ENCODE peak calls at places on chromosomes 7 and 10, in five cellular contexts. One of them, this sample, is unnamed.

GRCh38 chr10:124598196-124598595 is 136.6 kb downstream of the LHPP start:
- ATAC-seq in A549: no peak
- ATAC-seq in upper lobe of left lung: no peak
- ATAC-seq in HepG2: no peak
- ATAC-seq in K562: no peak
- ATAC-seq in this sample: no peak

GRCh38 chr10:389836-390448 is 254.7 kb downstream of the ZMYND11 start:
- ATAC-seq in A549: no peak
- ATAC-seq in upper lobe of left lung: no peak
- ATAC-seq in HepG2: no peak
- ATAC-seq in K562: no peak
- ATAC-seq in this sample: no peak

GRCh38 chr10:131034451-131034850 is 277.1 kb downstream of the TCERG1L start:
- ATAC-seq in A549: no peak
- ATAC-seq in upper lobe of left lung: no peak
- ATAC-seq in HepG2: no peak
- ATAC-seq in K562: no peak
- ATAC-seq in this sample: no peak

GRCh38 chr10:35422236-35422635 is 85.9 kb downstream of the CCNY start:
- ATAC-seq in A549: no peak
- ATAC-seq in upper lobe of left lung: no peak
- ATAC-seq in HepG2: no peak
- ATAC-seq in K562: peak; percentile 70
- ATAC-seq in this sample: no peak

GRCh38 chr7:156906281-156906680 is 13.3 kb upstream of the LMBR1 start:
- ATAC-seq in A549: no peak
- ATAC-seq in upper lobe of left lung: no peak
- ATAC-seq in HepG2: no peak
- ATAC-seq in K562: no peak
- ATAC-seq in this sample: no peak

GRCh38 chr10:131555406-131555805 is 243.9 kb upstream of the TCERG1L start:
- ATAC-seq in A549: no peak
- ATAC-seq in upper lobe of left lung: no peak
- ATAC-seq in HepG2: no peak
- ATAC-seq in K562: no peak
- ATAC-seq in this sample: no peak

GRCh38 chr10:63697956-63698814 is 177.0 kb downstream of the REEP3 start:
- ATAC-seq in A549: no peak
- ATAC-seq in upper lobe of left lung: no peak
- ATAC-seq in HepG2: no peak
- ATAC-seq in K562: no peak
- ATAC-seq in this sample: no peak

GRCh38 chr10:59432207-59432900 is 70.0 kb upstream of the FAM13C start:
- ATAC-seq in A549: no peak
- ATAC-seq in upper lobe of left lung: no peak
- ATAC-seq in HepG2: no peak
- ATAC-seq in K562: no peak
- ATAC-seq in this sample: no peak

GRCh38 chr10:30645340-30645827 is 15.8 kb upstream of the LYZL2 start:
- ATAC-seq in A549: peak; percentile 73
- ATAC-seq in upper lobe of left lung: peak; percentile 19
- ATAC-seq in HepG2: peak; percentile 92
- ATAC-seq in K562: peak; percentile 69
- ATAC-seq in this sample: peak; percentile 25

GRCh38 chr10:8628351-8628750 is 573.9 kb downstream of the GATA3 start:
- ATAC-seq in A549: no peak
- ATAC-seq in upper lobe of left lung: no peak
- ATAC-seq in HepG2: no peak
- ATAC-seq in K562: no peak
- ATAC-seq in this sample: no peak

GRCh38 chr7:92648082-92648481 is 57.9 kb upstream of the FAM133B start:
- ATAC-seq in A549: no peak
- ATAC-seq in upper lobe of left lung: no peak
- ATAC-seq in HepG2: no peak
- ATAC-seq in K562: no peak
- ATAC-seq in this sample: no peak

GRCh38 chr7:4641667-4642467 is 40.2 kb upstream of the FOXK1 start:
- ATAC-seq in A549: peak; percentile 95
- ATAC-seq in upper lobe of left lung: peak; percentile 97
- ATAC-seq in HepG2: peak; percentile 90
- ATAC-seq in K562: peak; percentile 95
- ATAC-seq in this sample: peak; percentile 96

GRCh38 chr7:91609525-91609924 is 271.0 kb downstream of the MTERF1 start:
- ATAC-seq in A549: no peak
- ATAC-seq in upper lobe of left lung: no peak
- ATAC-seq in HepG2: no peak
- ATAC-seq in K562: no peak
- ATAC-seq in this sample: no peak

GRCh38 chr7:12747687-12748306 is 60.4 kb downstream of the ARL4A start:
- ATAC-seq in A549: no peak
- ATAC-seq in upper lobe of left lung: no peak
- ATAC-seq in HepG2: no peak
- ATAC-seq in K562: peak; percentile 84
- ATAC-seq in this sample: no peak

GRCh38 chr10:30562787-30563186 is 66.8 kb downstream of the LYZL2 start:
- ATAC-seq in A549: no peak
- ATAC-seq in upper lobe of left lung: no peak
- ATAC-seq in HepG2: no peak
- ATAC-seq in K562: no peak
- ATAC-seq in this sample: no peak

GRCh38 chr7:41796331-41796730 is 93.4 kb upstream of the INHBA start:
- ATAC-seq in A549: no peak
- ATAC-seq in upper lobe of left lung: no peak
- ATAC-seq in HepG2: no peak
- ATAC-seq in K562: no peak
- ATAC-seq in this sample: no peak

GRCh38 chr7:152911904-152912303 is 152.4 kb downstream of the ACTR3B start:
- ATAC-seq in A549: no peak
- ATAC-seq in upper lobe of left lung: peak; percentile 34
- ATAC-seq in HepG2: no peak
- ATAC-seq in K562: peak; percentile 35
- ATAC-seq in this sample: no peak

GRCh38 chr10:92475357-92475868 is 98.5 kb downstream of the IDE start:
- ATAC-seq in A549: no peak
- ATAC-seq in upper lobe of left lung: no peak
- ATAC-seq in HepG2: no peak
- ATAC-seq in K562: no peak
- ATAC-seq in this sample: no peak

GRCh38 chr7:25586513-25586912 is 358.2 kb upstream of the NPVF start:
- ATAC-seq in A549: no peak
- ATAC-seq in upper lobe of left lung: no peak
- ATAC-seq in HepG2: no peak
- ATAC-seq in K562: no peak
- ATAC-seq in this sample: no peak

GRCh38 chr10:89937494-89937893 is 236.1 kb downstream of the KIF20B start:
- ATAC-seq in A549: no peak
- ATAC-seq in upper lobe of left lung: no peak
- ATAC-seq in HepG2: no peak
- ATAC-seq in K562: no peak
- ATAC-seq in this sample: no peak

DNA sequence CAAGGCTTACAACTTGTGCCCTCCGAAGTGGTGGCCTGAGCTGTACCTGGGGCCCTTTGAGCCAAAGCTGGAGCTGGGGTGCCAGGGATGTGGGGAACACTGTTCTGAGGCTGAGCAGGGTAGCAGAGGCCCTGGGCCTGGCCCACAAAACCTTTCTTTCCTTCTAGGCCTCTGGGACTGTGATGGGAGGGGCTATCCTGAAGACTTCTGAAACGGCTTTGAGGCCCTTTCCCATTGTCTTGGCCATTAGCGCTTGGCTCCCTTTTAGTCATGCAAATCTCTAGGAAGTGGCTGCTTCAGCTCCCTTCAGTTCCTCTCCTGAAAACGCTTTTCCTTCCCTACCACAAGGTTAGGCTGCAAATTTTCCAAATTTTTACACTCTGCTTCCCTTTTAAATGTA is 16.8 kb upstream of the CRYGN start:
- ATAC-seq in A549: no peak
- ATAC-seq in upper lobe of left lung: no peak
- ATAC-seq in HepG2: no peak
- ATAC-seq in K562: no peak
- ATAC-seq in this sample: no peak
- H3K4me1 ChIP-seq in A549: peaks cover 23% of the 10 kb centered on the region
- H3K4me1 ChIP-seq in upper lobe of left lung: peaks cover 16% of the 10 kb centered on the region
- H3K4me1 ChIP-seq in HepG2: peaks cover 19% of the 10 kb centered on the region
- H3K4me1 ChIP-seq in K562: peaks cover 16% of the 10 kb centered on the region
- H3K4me1 ChIP-seq in this sample: no peaks in the 10 kb centered on the region

DNA sequence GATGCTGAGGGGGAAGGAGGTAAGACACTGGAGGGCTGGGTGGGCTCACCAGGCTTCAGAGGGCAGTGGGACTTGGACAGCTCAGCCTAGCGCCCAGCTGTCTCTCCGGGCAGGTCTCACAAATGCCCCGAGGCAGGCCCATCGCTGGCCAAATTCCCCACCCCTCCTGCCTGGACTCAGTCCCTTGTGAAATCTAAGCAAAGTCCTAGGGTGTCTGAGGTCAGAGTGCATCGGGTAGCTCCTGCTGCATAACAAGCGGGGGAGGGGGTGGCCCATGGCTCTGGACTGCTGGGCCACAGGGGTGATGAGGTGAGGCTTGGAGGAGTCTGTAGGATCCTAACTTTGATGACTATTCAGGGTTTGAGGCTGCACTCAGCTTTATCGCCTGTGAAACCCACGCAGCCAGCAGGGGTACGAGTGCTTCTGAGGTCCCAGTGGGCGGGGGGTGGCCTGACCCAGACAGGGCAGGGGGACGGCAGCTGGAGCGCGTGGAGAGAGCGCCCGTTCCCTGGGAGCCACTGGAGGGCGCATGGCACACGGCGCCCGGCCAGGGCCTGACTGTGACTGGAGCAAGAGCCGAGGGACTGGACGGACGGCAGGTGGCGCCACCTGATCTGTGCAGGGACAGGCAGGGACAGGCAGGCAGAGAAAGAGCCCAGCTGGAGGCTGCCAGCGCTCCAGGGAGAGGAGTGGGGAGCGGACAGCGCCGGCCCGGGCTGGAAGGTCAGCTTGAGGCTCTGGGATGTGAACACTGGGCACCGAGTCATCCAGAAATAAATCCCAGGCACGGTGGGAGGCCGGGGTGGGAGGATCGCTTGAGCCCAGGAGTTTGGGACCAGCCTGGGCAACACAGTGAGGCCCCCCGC is 10.0 kb downstream of the CYP2W1 start:
- ATAC-seq in A549: peak; percentile 91
- ATAC-seq in upper lobe of left lung: peak; percentile 97
- ATAC-seq in HepG2: peak; percentile 82
- ATAC-seq in K562: peak; percentile 97
- ATAC-seq in this sample: peak; percentile 96
- TF ChIP-seq EP300 in A549: no peak
- TF ChIP-seq EP300 in upper lobe of left lung: no peak
- TF ChIP-seq EP300 in HepG2: peak; percentile 60
- TF ChIP-seq EP300 in K562: peak; percentile 20
- TF ChIP-seq EP300 in this sample: no peak

GRCh38 chr7:47313564-47313963 is 268.3 kb downstream of the TNS3 start:
- ATAC-seq in A549: no peak
- ATAC-seq in upper lobe of left lung: no peak
- ATAC-seq in HepG2: no peak
- ATAC-seq in K562: no peak
- ATAC-seq in this sample: no peak

GRCh38 chr7:47311891-47312290 is 270.0 kb downstream of the TNS3 start:
- ATAC-seq in A549: no peak
- ATAC-seq in upper lobe of left lung: no peak
- ATAC-seq in HepG2: no peak
- ATAC-seq in K562: no peak
- ATAC-seq in this sample: no peak

GRCh38 chr7:47317537-47317936 is 264.4 kb downstream of the TNS3 start:
- ATAC-seq in A549: no peak
- ATAC-seq in upper lobe of left lung: no peak
- ATAC-seq in HepG2: no peak
- ATAC-seq in K562: no peak
- ATAC-seq in this sample: no peak

GRCh38 chr7:47314248-47314647 is 267.7 kb downstream of the TNS3 start:
- ATAC-seq in A549: peak; percentile 26
- ATAC-seq in upper lobe of left lung: no peak
- ATAC-seq in HepG2: peak; percentile 28
- ATAC-seq in K562: no peak
- ATAC-seq in this sample: no peak

DNA sequence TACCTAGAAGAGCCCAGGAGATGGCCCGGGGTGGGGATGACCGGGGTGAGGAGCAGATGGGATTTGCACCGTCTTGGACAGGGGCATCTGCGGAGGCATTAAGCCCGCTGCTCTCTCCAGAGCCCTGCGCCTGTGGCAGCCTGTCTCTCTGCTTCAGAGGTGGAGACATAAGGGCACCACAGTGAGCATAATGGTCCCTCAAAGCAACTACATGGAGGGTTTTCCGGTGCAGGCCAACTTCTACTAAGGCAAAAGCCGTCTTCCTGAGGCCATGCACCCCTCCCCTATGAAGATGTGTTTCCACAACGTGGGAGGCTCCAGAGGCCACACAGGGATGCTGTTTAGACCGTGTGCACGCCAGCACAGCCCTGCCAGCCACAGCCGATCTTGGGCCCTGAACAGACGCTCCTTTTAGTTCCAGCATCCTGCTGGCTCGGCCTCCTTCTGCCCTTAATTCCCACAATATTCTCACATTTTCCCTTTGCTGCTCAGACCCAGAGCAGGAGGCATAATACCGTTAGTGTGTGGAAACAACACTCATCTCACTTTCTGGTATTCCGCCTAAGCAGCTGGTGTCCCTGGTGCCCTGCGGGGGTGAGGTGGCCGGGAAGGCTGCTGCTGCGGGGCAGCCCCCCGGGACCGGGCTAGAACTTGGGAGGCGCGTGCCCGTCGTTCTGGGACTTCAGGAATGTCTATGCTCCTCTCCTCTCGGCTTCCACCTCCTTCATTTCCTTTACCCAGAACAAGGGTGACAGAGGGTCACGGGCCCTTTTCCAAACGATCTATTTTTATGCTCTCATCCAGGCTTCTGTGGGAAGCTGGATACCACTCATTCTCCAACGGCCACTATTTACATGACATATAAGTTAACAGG is 266.9 kb downstream of the TNS3 start:
- ATAC-seq in A549: peak; percentile 37
- ATAC-seq in upper lobe of left lung: peak; percentile 29
- ATAC-seq in HepG2: peak; percentile 51
- ATAC-seq in K562: no peak
- ATAC-seq in this sample: peak; percentile 51
- H3K4me1 ChIP-seq in A549: no peaks in the 10 kb centered on the region
- H3K4me1 ChIP-seq in upper lobe of left lung: no peaks in the 10 kb centered on the region
- H3K4me1 ChIP-seq in HepG2: no peaks in the 10 kb centered on the region
- H3K4me1 ChIP-seq in K562: no peaks in the 10 kb centered on the region
- H3K4me1 ChIP-seq in this sample: no peaks in the 10 kb centered on the region

DNA sequence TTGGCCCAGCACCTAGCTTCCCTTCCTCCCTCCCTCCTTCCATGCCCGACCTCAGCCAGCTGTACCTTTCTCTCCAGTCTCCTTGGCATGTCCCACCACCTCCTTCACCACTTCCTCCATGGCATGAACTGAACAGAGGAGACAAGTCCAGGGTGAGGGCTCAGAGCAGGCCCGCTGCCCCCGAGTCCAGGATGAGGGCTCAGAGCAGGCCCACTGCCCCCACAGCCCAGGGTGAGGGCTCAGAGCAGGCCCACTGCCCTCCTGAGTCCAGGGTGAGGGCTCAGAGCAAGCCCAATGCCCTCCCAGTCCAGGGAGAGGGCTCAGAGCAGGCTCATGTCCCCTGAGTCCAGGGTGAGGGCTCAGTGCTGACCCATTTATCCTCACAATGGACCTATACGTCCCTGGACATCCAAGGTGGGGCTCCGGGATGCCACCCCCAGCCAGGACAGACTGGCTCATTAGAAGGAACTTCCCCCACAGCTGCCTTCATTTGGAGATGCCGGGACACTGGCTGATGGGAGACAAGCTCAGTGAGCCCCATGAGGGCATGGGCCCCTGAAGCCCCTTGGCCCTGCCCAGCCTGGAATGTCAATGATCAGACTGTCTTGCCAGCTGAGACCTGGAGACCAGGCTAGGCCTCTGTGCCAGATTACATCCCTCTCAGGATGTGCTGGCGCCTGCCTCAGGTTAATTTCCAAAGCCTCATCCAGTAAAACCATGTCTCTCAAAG is 30.0 kb downstream of the AGAP4 start:
- ATAC-seq in A549: no peak
- ATAC-seq in upper lobe of left lung: no peak
- ATAC-seq in HepG2: peak; percentile 57
- ATAC-seq in K562: no peak
- ATAC-seq in this sample: no peak
- TF ChIP-seq EP300 in A549: no peak
- TF ChIP-seq EP300 in upper lobe of left lung: no peak
- TF ChIP-seq EP300 in HepG2: no peak
- TF ChIP-seq EP300 in K562: no peak
- TF ChIP-seq EP300 in this sample: no peak